ENCODE peak calls at places on chromosomes 13 and 19, in five cellular contexts. One of them, this sample, is unnamed. For H3K27me3, the result is how much of the 10 kb centered on the place peaks cover.

GRCh38 chr19:16327911-16328823 is 3.5 kb downstream of the KLF2 start:
- ATAC-seq in GM12878: peak
- ATAC-seq in HepG2: no peak
- ATAC-seq in upper lobe of left lung: peak
- ATAC-seq in K562: no peak
- ATAC-seq in this sample: peak

GRCh38 chr13:110444226-110444653 is 117.3 kb downstream of the RAB20 start:
- ATAC-seq in GM12878: peak
- ATAC-seq in HepG2: peak
- ATAC-seq in upper lobe of left lung: peak
- ATAC-seq in K562: peak
- ATAC-seq in this sample: peak

GRCh38 chr13:77016888-77017623 is 9.9 kb downstream of the FBXL3 start:
- ATAC-seq in GM12878: peak
- ATAC-seq in HepG2: no peak
- ATAC-seq in upper lobe of left lung: no peak
- ATAC-seq in K562: no peak
- ATAC-seq in this sample: peak

GRCh38 chr13:32254416-32254815 is 60.7 kb downstream of the ZAR1L start:
- ATAC-seq in GM12878: no peak
- ATAC-seq in HepG2: no peak
- ATAC-seq in upper lobe of left lung: no peak
- ATAC-seq in K562: no peak
- ATAC-seq in this sample: no peak

GRCh38 chr19:46240693-46241092 is 11.2 kb downstream of the IGFL1 start:
- ATAC-seq in GM12878: no peak
- ATAC-seq in HepG2: no peak
- ATAC-seq in upper lobe of left lung: no peak
- ATAC-seq in K562: no peak
- ATAC-seq in this sample: no peak

GRCh38 chr13:24540236-24541126 is 27.9 kb upstream of the PARP4 start:
- ATAC-seq in GM12878: peak
- ATAC-seq in HepG2: peak
- ATAC-seq in upper lobe of left lung: peak
- ATAC-seq in K562: peak
- ATAC-seq in this sample: no peak

GRCh38 chr19:42293539-42293938 is 8.4 kb upstream of the PRR19 start:
- ATAC-seq in GM12878: no peak
- ATAC-seq in HepG2: no peak
- ATAC-seq in upper lobe of left lung: no peak
- ATAC-seq in K562: no peak
- ATAC-seq in this sample: no peak

GRCh38 chr13:33363328-33363727 is 77.8 kb upstream of the STARD13 start:
- ATAC-seq in GM12878: peak
- ATAC-seq in HepG2: no peak
- ATAC-seq in upper lobe of left lung: no peak
- ATAC-seq in K562: no peak
- ATAC-seq in this sample: peak

GRCh38 chr13:104137416-104137815 is 1071.2 kb upstream of the SLC10A2 start:
- ATAC-seq in GM12878: no peak
- ATAC-seq in HepG2: no peak
- ATAC-seq in upper lobe of left lung: no peak
- ATAC-seq in K562: no peak
- ATAC-seq in this sample: no peak

GRCh38 chr13:97278395-97279078 is 56.4 kb downstream of the MBNL2 start:
- ATAC-seq in GM12878: no peak
- ATAC-seq in HepG2: no peak
- ATAC-seq in upper lobe of left lung: no peak
- ATAC-seq in K562: no peak
- ATAC-seq in this sample: peak

GRCh38 chr13:51826606-51827005 is 18.4 kb downstream of the TMEM272 start:
- ATAC-seq in GM12878: no peak
- ATAC-seq in HepG2: no peak
- ATAC-seq in upper lobe of left lung: no peak
- ATAC-seq in K562: no peak
- ATAC-seq in this sample: peak

GRCh38 chr13:43487885-43488284 is 298.9 kb downstream of the ENOX1 start:
- ATAC-seq in GM12878: no peak
- ATAC-seq in HepG2: no peak
- ATAC-seq in upper lobe of left lung: no peak
- ATAC-seq in K562: no peak
- ATAC-seq in this sample: no peak

GRCh38 chr19:30815889-30816580 is 443.9 kb downstream of the ZNF536 start:
- ATAC-seq in GM12878: no peak
- ATAC-seq in HepG2: no peak
- ATAC-seq in upper lobe of left lung: no peak
- ATAC-seq in K562: no peak
- ATAC-seq in this sample: no peak
- TF ChIP-seq EP300 in GM12878: no peak
- TF ChIP-seq EP300 in HepG2: no peak
- TF ChIP-seq EP300 in upper lobe of left lung: no peak
- TF ChIP-seq EP300 in K562: no peak
- TF ChIP-seq EP300 in this sample: no peak

DNA sequence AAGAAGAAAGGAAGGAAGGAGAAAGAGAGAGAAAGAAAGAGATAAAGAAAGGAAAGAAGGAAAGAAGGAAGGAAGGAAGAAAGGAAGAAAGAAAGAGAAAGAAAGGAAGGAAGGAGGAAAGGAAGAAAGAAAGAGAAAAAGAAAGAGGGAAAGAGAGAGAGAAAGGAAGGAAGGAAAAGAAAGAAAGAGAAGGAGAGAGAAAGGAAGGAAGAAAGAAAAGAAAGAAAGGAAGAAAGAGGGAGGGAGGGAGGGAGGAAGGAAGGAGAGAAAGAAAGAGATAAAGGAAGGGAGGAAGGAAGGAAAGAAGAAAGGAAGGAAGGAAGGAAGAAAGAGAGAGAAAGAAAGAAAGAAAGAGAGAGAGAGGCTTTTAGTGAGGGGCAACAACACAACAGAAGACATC is 135.1 kb upstream of the VSTM2B start:
- ATAC-seq in GM12878: no peak
- ATAC-seq in HepG2: no peak
- ATAC-seq in upper lobe of left lung: no peak
- ATAC-seq in K562: no peak
- ATAC-seq in this sample: no peak
- H3K27me3 ChIP-seq in GM12878: under half
- H3K27me3 ChIP-seq in HepG2: under half
- H3K27me3 ChIP-seq in upper lobe of left lung: under half
- H3K27me3 ChIP-seq in K562: under half
- H3K27me3 ChIP-seq in this sample: under half

GRCh38 chr19:49094505-49095482 is 9.5 kb downstream of the SNRNP70 start:
- ATAC-seq in GM12878: no peak
- ATAC-seq in HepG2: no peak
- ATAC-seq in upper lobe of left lung: no peak
- ATAC-seq in K562: no peak
- ATAC-seq in this sample: no peak
- TF ChIP-seq EP300 in GM12878: no peak
- TF ChIP-seq EP300 in HepG2: no peak
- TF ChIP-seq EP300 in upper lobe of left lung: no peak
- TF ChIP-seq EP300 in K562: no peak
- TF ChIP-seq EP300 in this sample: no peak

GRCh38 chr19:862529-863304 is 3.3 kb downstream of the CFD start:
- ATAC-seq in GM12878: peak
- ATAC-seq in HepG2: peak
- ATAC-seq in upper lobe of left lung: peak
- ATAC-seq in K562: peak
- ATAC-seq in this sample: no peak
- H3K27me3 ChIP-seq in GM12878: under half
- H3K27me3 ChIP-seq in HepG2: under half
- H3K27me3 ChIP-seq in upper lobe of left lung: under half
- H3K27me3 ChIP-seq in K562: under half
- H3K27me3 ChIP-seq in this sample: half or more

GRCh38 chr19:18152817-18153554 is at the start of gene PIK3R2:
- ATAC-seq in GM12878: peak
- ATAC-seq in HepG2: peak
- ATAC-seq in upper lobe of left lung: peak
- ATAC-seq in K562: peak
- ATAC-seq in this sample: peak
- TF ChIP-seq EP300 in GM12878: no peak
- TF ChIP-seq EP300 in HepG2: no peak
- TF ChIP-seq EP300 in upper lobe of left lung: no peak
- TF ChIP-seq EP300 in K562: no peak
- TF ChIP-seq EP300 in this sample: no peak

GRCh38 chr19:40053491-40053890 is 2.5 kb downstream of the ZNF780B start:
- ATAC-seq in GM12878: no peak
- ATAC-seq in HepG2: no peak
- ATAC-seq in upper lobe of left lung: no peak
- ATAC-seq in K562: no peak
- ATAC-seq in this sample: no peak

GRCh38 chr19:40055049-40055448 is 982 bp downstream of the ZNF780B start:
- ATAC-seq in GM12878: no peak
- ATAC-seq in HepG2: no peak
- ATAC-seq in upper lobe of left lung: no peak
- ATAC-seq in K562: peak
- ATAC-seq in this sample: no peak

GRCh38 chr19:40055832-40056504 is at the start of gene ZNF780B:
- ATAC-seq in GM12878: peak
- ATAC-seq in HepG2: peak
- ATAC-seq in upper lobe of left lung: peak
- ATAC-seq in K562: peak
- ATAC-seq in this sample: peak

GRCh38 chr19:40056505-40056904 is 474 bp upstream of the ZNF780B start:
- ATAC-seq in GM12878: no peak
- ATAC-seq in HepG2: no peak
- ATAC-seq in upper lobe of left lung: no peak
- ATAC-seq in K562: no peak
- ATAC-seq in this sample: no peak

GRCh38 chr19:40054632-40055031 is 1.4 kb downstream of the ZNF780B start:
- ATAC-seq in GM12878: no peak
- ATAC-seq in HepG2: no peak
- ATAC-seq in upper lobe of left lung: no peak
- ATAC-seq in K562: peak
- ATAC-seq in this sample: no peak
- H3K27me3 ChIP-seq in GM12878: under half
- H3K27me3 ChIP-seq in HepG2: under half
- H3K27me3 ChIP-seq in upper lobe of left lung: under half
- H3K27me3 ChIP-seq in K562: under half
- H3K27me3 ChIP-seq in this sample: under half

DNA sequence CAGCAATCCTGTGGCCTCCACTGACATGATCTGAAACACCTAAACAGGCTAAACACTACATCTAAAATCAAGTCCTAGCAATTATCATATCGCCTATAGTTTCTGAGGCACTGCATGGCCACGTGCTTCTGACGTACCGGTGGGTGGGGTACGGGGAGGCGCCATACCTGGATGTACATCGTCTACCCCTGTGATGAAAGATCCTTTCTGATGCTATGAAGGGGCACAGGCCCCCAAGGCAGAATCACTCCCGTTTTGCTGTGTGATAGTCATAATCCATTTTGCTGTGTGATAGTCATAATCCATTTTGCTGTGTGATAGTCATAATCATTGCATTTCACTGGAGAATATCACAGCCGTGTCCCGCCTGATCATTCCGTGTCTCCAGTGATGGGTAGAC is 118.7 kb upstream of the SOX1 start:
- ATAC-seq in GM12878: no peak
- ATAC-seq in HepG2: no peak
- ATAC-seq in upper lobe of left lung: no peak
- ATAC-seq in K562: no peak
- ATAC-seq in this sample: no peak
- TF ChIP-seq EP300 in GM12878: no peak
- TF ChIP-seq EP300 in HepG2: no peak
- TF ChIP-seq EP300 in upper lobe of left lung: no peak
- TF ChIP-seq EP300 in K562: no peak
- TF ChIP-seq EP300 in this sample: no peak

This sample was measured in gastroesophageal sphincter.